ENCODE peak calls at places on chromosome 7, in eight cellular contexts. V, B, K, M, S, Z, D and L are unnamed samples.

GRCh38 chr7:1548438-1548831 is 7.6 kb downstream of the TMEM184A start:
- DNase-seq in D (no peak), B (no peak), V (no peak), M (no peak), S (no peak), Z (no peak), K (peak), L (no peak)

GRCh38 chr7:43646603-43647313 is 63.9 kb downstream of the STK17A start:
- DNase-seq in K (no peak), M (no peak), S (peak), Z (no peak), B (peak), D (no peak), V (no peak), L (peak)

GRCh38 chr7:98399903-98400537 is 870 bp downstream of the BAIAP2L1 start:
- DNase-seq in B (peak), D (peak), V (no peak), Z (no peak), K (no peak), M (peak), S (peak), L (peak)

GRCh38 chr7:34277801-34278195 is 372.5 kb downstream of the BMPER start:
- DNase-seq in K (no peak), V (no peak), Z (no peak), M (no peak), B (peak), D (no peak), S (no peak), L (no peak)

GRCh38 chr7:30925913-30926312 is 14.3 kb downstream of the AQP1 start:
- DNase-seq in D (peak), Z (no peak), K (no peak), M (no peak), S (no peak), B (no peak), V (peak), L (no peak)

GRCh38 chr7:104267701-104268368 is 60.0 kb upstream of the ORC5 start:
- DNase-seq in V (no peak), M (no peak), Z (no peak), K (no peak), S (peak), B (peak), D (no peak), L (peak)

GRCh38 chr7:156224441-156225225 is 412.4 kb upstream of the SHH start:
- DNase-seq in V (no peak), S (no peak), K (no peak), D (no peak), Z (no peak), B (no peak), M (no peak), L (no peak)

GRCh38 chr7:80508440-80508839 is 3.4 kb downstream of the GNAT3 start:
- DNase-seq in D (no peak), S (no peak), B (peak), M (no peak), V (no peak), Z (no peak), K (no peak), L (no peak)

GRCh38 chr7:152512711-152513110 is 76.9 kb upstream of the KMT2C start:
- DNase-seq in D (no peak), Z (no peak), M (no peak), K (peak), S (peak), B (no peak), V (no peak), L (peak)

GRCh38 chr7:55074008-55074499 is 55.2 kb downstream of the EGFR start:
- DNase-seq in B (peak), M (no peak), V (peak), Z (no peak), S (peak), D (peak), K (peak), L (peak)

GRCh38 chr7:129466796-129467195 is 32.6 kb downstream of the STRIP2 start:
- DNase-seq in Z (no peak), B (no peak), M (no peak), S (no peak), D (no peak), K (no peak), V (no peak), L (no peak)

GRCh38 chr7:106424476-106425016 is 139.8 kb upstream of the NAMPT start:
- DNase-seq in B (no peak), K (no peak), V (no peak), S (peak), Z (no peak), D (no peak), M (no peak), L (no peak)

GRCh38 chr7:105493928-105494325 is 28.1 kb downstream of the PUS7 start:
- DNase-seq in B (peak), V (no peak), M (no peak), Z (no peak), D (no peak), K (no peak), S (no peak), L (no peak)

GRCh38 chr7:52940511-52940910 is 94.9 kb upstream of the POM121L12 start:
- DNase-seq in B (no peak), S (no peak), V (no peak), Z (no peak), K (no peak), M (no peak), D (no peak), L (no peak)

GRCh38 chr7:41047789-41048191 is 655.1 kb downstream of the INHBA start:
- DNase-seq in V (peak), Z (no peak), D (peak), K (no peak), S (no peak), B (peak), M (no peak), L (peak)

GRCh38 chr7:75740846-75741497 is 2.2 kb upstream of the HIP1 start:
- DNase-seq in D (peak), B (peak), K (peak), S (no peak), V (peak), M (peak), Z (no peak), L (no peak)

GRCh38 chr7:159105845-159106614 is 38.6 kb downstream of the VIPR2 start:
- DNase-seq in Z (no peak), S (peak), K (no peak), M (no peak), D (no peak), B (no peak), V (no peak), L (peak)

GRCh38 chr7:192701-193536 is 548 bp downstream of the FAM20C start:
- DNase-seq in S (peak), B (peak), M (peak), D (no peak), V (peak), K (peak), Z (no peak), L (no peak)

GRCh38 chr7:127673902-127674301 is 21.9 kb downstream of the SND1 start:
- DNase-seq in B (no peak), D (no peak), Z (no peak), M (no peak), K (no peak), S (no peak), V (no peak), L (peak)

GRCh38 chr7:537911-538634 is 18.4 kb upstream of the PDGFA start:
- DNase-seq in K (no peak), B (peak), D (peak), Z (no peak), S (peak), V (peak), M (peak), L (peak)

GRCh38 chr7:3520206-3520605 is 219.2 kb downstream of the SDK1 start:
- DNase-seq in B (no peak), D (peak), Z (no peak), K (no peak), M (no peak), S (no peak), V (no peak), L (no peak)

GRCh38 chr7:108403597-108404217 is 52.5 kb downstream of the NRCAM start:
- DNase-seq in D (no peak), K (no peak), S (no peak), B (no peak), V (no peak), M (no peak), Z (no peak), L (no peak)

GRCh38 chr7:945556-946255 is 8.8 kb downstream of the ADAP1 start:
- DNase-seq in M (no peak), Z (no peak), S (peak), B (no peak), K (no peak), V (peak), D (peak), L (peak)

GRCh38 chr7:148436571-148436970 is 154.0 kb upstream of the C7orf33 start:
- DNase-seq in M (no peak), V (no peak), K (peak), B (no peak), S (no peak), Z (no peak), D (no peak), L (no peak)

GRCh38 chr7:90973146-90973545 is 291.1 kb upstream of the FZD1 start:
- DNase-seq in D (no peak), K (no peak), Z (no peak), M (no peak), S (no peak), B (peak), V (no peak), L (no peak)

GRCh38 chr7:13832346-13832745 is 157.1 kb downstream of the ETV1 start:
- DNase-seq in Z (no peak), V (no peak), S (no peak), M (no peak), D (no peak), B (peak), K (no peak), L (peak)

GRCh38 chr7:15914611-15915010 is 228.1 kb upstream of the MEOX2 start:
- DNase-seq in K (no peak), Z (no peak), S (no peak), V (no peak), D (no peak), B (no peak), M (no peak), L (no peak)

GRCh38 chr7:159015081-159015893 is 129.4 kb downstream of the VIPR2 start:
- DNase-seq in S (peak), K (no peak), V (peak), M (no peak), Z (no peak), B (no peak), D (peak), L (peak)